ENCODE peak calls at places on chromosomes 16 and 17, in five cellular contexts. W, O, J, I and Y are unnamed samples. For H3K4me1, the result is how much of the 10 kb centered on the place peaks cover.

GRCh38 chr17:8326591-8327583 is 12.8 kb upstream of the ODF4 start:
- DNase-seq in I (no peak), O (peak), J (peak), W (peak), Y (peak)

GRCh38 chr17:50058296-50058945 is 2.5 kb downstream of the ITGA3 start:
- DNase-seq in J (no peak), W (no peak), O (no peak), I (no peak), Y (no peak)

GRCh38 chr17:77127735-77128361 is 12.9 kb upstream of the SEC14L1 start:
- DNase-seq in J (peak), I (peak), O (no peak), W (peak), Y (peak)

GRCh38 chr16:54923988-54924387 is 6.7 kb upstream of the IRX5 start:
- DNase-seq in O (no peak), W (no peak), I (no peak), J (no peak), Y (no peak)

GRCh38 chr16:84281077-84281476 is 13.6 kb upstream of the WFDC1 start:
- DNase-seq in J (no peak), W (no peak), O (peak), I (no peak), Y (no peak)

GRCh38 chr16:15055141-15056053 is 477 bp downstream of the NTAN1 start:
- DNase-seq in J (peak), I (peak), W (peak), O (peak), Y (no peak)

GRCh38 chr16:592518-593306 is 2.8 kb downstream of the RAB40C start:
- DNase-seq in O (no peak), W (peak), J (no peak), I (peak), Y (no peak)

GRCh38 chr16:56357291-56357764 is 68.0 kb downstream of the AMFR start:
- DNase-seq in J (no peak), W (peak), O (peak), I (no peak), Y (no peak)

GRCh38 chr16:2692948-2693651 is 10.8 kb downstream of the KCTD5 start:
- DNase-seq in W (no peak), I (no peak), O (peak), J (no peak), Y (no peak)

GRCh38 chr17:46878055-46878454 is 26.7 kb downstream of the WNT9B start:
- DNase-seq in O (no peak), I (no peak), J (peak), W (peak), Y (no peak)

GRCh38 chr17:38724337-38724988 is 5.7 kb upstream of the CISD3 start:
- DNase-seq in O (no peak), I (peak), J (no peak), W (peak), Y (no peak)

GRCh38 chr16:59540621-59541020 is 806.5 kb upstream of the GOT2 start:
- DNase-seq in J (no peak), I (no peak), W (no peak), O (no peak), Y (no peak)

GRCh38 chr16:24139282-24139681 is 116.9 kb upstream of the CACNG3 start:
- DNase-seq in W (no peak), I (no peak), J (no peak), O (no peak), Y (no peak)

GRCh38 chr17:4886830-4887229 is 12.5 kb upstream of the C17orf107 start:
- DNase-seq in W (no peak), O (no peak), J (no peak), I (no peak), Y (no peak)

GRCh38 chr17:81093576-81094223 is 58.7 kb downstream of the BAIAP2 start:
- DNase-seq in I (no peak), J (no peak), W (no peak), O (peak), Y (no peak)

GRCh38 chr17:49616546-49617205 is 41.0 kb downstream of the NXPH3 start:
- DNase-seq in O (no peak), I (peak), W (peak), J (peak), Y (no peak)

GRCh38 chr17:38545531-38546225 is 60.1 kb downstream of the SRCIN1 start:
- DNase-seq in W (peak), O (no peak), J (no peak), I (no peak), Y (no peak)

GRCh38 chr17:63429766-63430165 is 16.3 kb downstream of the CYB561 start:
- DNase-seq in J (no peak), I (no peak), O (no peak), W (no peak), Y (no peak)

GRCh38 chr17:31251618-31252328 is 45.3 kb downstream of the OMG start:
- DNase-seq in I (no peak), O (no peak), J (no peak), W (no peak), Y (no peak)

GRCh38 chr16:27311897-27312303 is 1.9 kb upstream of the IL4R start:
- DNase-seq in W (no peak), O (no peak), J (no peak), I (no peak), Y (no peak)

GRCh38 chr17:28693866-28694265 is 17.8 kb downstream of the PROCA1 start:
- DNase-seq in J (no peak), W (no peak), O (no peak), I (no peak), Y (no peak)

GRCh38 chr16:19583665-19584300 is 28.3 kb downstream of the VPS35L start:
- DNase-seq in J (peak), O (peak), I (peak), W (no peak), Y (no peak)

GRCh38 chr16:89316701-89317100 is 99.2 kb downstream of the ZNF778 start:
- DNase-seq in I (no peak), J (no peak), W (no peak), O (no peak), Y (no peak)

GRCh38 chr16:64470916-64471315 is 650.9 kb downstream of the CDH11 start:
- DNase-seq in O (no peak), J (no peak), I (no peak), W (no peak), Y (no peak)

GRCh38 chr17:64081802-64082799 is 47.8 kb downstream of the ERN1 start:
- DNase-seq in O (no peak), J (no peak), I (peak), W (no peak), Y (no peak)

GRCh38 chr17:66829386-66829864 is 5.5 kb upstream of the CACNG5 start:
- DNase-seq in O (peak), J (peak), W (no peak), I (peak), Y (no peak)

GRCh38 chr17:48307814-48308411 is 122.1 kb downstream of the SKAP1 start:
- DNase-seq in W (peak), J (peak), O (peak), I (peak), Y (peak)

GRCh38 chr17:34125921-34126320 is 129.2 kb upstream of the CCL2 start:
- DNase-seq in I (no peak), O (no peak), W (no peak), J (no peak), Y (no peak)

GRCh38 chr16:813204-813915 is 12.8 kb upstream of the GNG13 start:
- DNase-seq in O (peak), I (no peak), W (no peak), J (no peak), Y (peak)

GRCh38 chr17:70564006-70564620 is 394.8 kb downstream of the KCNJ2 start:
- DNase-seq in J (no peak), W (no peak), O (no peak), I (no peak), Y (no peak)

GRCh38 chr17:56436142-56436541 is 157.4 kb upstream of the NOG start:
- DNase-seq in J (no peak), W (no peak), I (no peak), O (no peak), Y (no peak)

GRCh38 chr17:56432443-56432842 is 161.1 kb upstream of the NOG start:
- DNase-seq in W (no peak), J (no peak), I (no peak), O (no peak), Y (no peak)

GRCh38 chr17:56431736-56432135 is 161.8 kb upstream of the NOG start:
- DNase-seq in I (no peak), O (peak), W (no peak), J (no peak), Y (no peak)

GRCh38 chr17:56440391-56440790 is 153.1 kb upstream of the NOG start:
- DNase-seq in W (no peak), J (no peak), O (no peak), I (no peak), Y (no peak)

DNA sequence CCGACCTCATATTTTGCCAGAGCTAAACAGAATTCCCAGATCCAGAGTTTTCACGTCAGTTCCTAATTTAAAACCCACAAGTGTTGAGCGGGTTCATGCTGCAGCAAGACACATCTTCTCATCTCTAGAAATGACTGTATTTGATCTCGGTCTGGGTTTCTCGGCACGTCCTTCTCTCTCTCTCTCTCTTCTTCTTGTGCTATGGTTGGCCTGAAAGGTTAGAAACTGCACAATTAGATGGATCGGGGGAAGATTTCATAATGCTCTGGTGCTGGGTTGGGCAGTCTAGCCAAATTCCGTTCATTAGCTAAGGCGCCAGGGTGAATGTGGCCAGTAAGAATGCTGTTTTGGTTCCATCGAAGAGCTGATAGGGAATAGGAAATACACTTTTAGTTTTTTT is 158.9 kb upstream of the NOG start:
- DNase-seq in I (no peak), O (no peak), J (no peak), W (no peak), Y (no peak)
- H3K4me1 ChIP-seq in I (under half), O (under half), J (under half), W (under half), Y (under half)

DNA sequence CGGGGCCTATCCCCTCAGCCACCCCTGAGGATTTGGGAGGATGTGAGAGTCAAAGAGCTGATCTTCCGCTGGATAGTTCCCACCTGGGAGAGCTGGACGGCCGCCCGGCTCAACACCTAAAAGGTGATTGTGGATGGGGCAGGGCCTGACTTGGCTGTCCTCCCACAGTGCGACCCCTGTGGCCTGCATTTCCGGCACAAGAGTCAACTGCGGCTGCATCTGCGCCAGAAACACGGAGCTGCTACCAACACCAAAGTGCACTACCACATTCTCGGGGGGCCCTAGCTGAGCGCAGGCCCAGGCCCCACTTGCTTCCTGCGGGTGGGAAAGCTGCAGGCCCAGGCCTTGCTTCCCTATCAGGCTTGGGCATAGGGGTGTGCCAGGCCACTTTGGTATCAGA is 4.5 kb downstream of the BCL6B start:
- DNase-seq in W (no peak), I (no peak), J (no peak), O (no peak), Y (no peak)
- H3K27ac ChIP-seq in W (no peak), I (no peak), J (peak), O (no peak), Y (no peak)

GRCh38 chr17:2107506-2107905 is 52.6 kb downstream of the HIC1 start:
- DNase-seq in I (no peak), W (peak), J (peak), O (no peak), Y (no peak)
- H3K4me1 ChIP-seq in I (under half), W (under half), J (under half), O (under half), Y (under half)

DNA sequence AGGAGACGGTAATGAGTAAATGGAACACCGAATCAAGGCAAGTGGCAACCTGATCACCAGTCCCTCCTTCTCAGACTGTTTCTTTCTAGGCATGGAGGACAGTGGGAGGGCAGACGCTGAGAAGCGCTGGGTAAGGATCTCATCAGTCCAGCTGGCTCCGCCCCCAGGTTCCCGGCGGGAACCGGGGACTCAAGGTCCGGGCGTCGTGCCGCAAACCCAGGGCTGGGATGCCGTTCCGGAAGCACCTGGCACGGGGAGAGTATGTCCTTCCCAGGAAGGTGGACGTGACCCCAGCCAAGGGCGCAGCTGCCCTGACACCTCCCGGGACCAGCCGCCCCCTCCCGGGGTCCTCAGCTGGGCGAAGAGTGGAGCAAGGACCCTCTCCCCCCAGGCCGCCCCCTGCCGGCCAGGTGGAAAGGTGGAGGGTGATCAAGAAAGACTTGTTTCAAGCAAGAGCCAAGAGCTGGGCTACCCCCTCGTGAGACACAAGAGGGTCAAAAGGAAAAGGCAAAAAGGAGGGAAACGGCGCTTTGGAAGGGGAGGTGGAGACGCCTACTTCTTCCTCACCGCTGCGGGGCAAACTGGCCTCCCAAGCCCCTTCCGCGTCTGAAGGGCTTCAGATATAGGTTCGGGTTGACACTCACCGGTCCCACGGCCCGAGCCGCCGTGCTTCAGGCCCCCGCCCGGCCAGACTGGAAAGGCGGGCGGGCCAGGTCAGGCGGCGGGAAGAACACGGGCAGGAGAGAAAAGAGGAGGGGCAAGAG is at the start of gene MYO19:
- DNase-seq in O (peak), I (peak), W (peak), J (peak), Y (peak)
- H3K27ac ChIP-seq in O (peak), I (peak), W (peak), J (peak), Y (peak)

GRCh38 chr16:11668590-11669379 is 530 bp downstream of the SNN start:
- DNase-seq in W (no peak), I (no peak), J (no peak), O (peak), Y (peak)
- H3K4me1 ChIP-seq in W (under half), I (under half), J (under half), O (under half), Y (half or more)

DNA sequence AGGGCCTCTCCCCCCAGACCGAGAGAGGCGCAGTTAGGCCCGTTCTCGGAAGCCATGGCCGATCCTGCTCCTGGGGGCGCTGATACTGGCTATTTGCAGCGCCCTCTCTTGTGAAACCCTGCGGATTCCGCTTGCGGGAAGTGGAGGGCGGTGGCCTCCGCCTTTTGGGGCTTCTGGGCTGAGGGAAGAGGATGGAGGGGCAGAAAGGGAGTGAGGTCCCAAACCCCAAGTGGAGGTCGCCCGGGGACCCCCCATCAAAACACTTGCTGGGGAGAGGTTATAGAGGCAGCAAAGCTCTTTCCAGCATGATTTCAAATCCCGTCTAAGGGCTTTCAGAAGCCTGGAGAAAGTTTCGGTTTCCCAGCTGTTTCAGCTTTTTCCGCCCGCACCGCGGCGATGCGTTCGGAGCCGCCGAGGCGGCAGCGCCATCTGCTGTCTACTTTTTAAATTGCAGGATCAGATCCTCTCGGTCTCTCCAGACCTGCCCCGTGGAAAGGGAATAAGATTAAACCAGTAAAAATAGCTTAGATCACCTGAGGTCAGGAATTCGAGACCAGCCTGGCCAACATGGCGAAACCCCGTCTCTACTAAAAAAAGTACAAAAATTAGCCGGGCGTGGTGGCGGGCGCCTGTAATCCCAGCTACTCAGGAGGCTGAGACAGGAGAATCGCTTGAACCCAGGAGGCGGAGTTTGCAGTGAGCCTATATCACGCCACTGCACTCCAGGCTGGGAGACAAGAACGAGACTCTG is 15.8 kb downstream of the SNX20 start:
- DNase-seq in O (peak), W (peak), J (peak), I (peak), Y (peak)
- H3K27ac ChIP-seq in O (no peak), W (no peak), J (peak), I (no peak), Y (no peak)